ENCODE peak calls at places on chromosomes 2 and 18, in six cellular contexts. L is endodermal cell, A is body of pancreas, T is A549, H is transverse colon, I is GM23338. U is an unnamed sample.

GRCh38 chr2:102783506-102784189 is 21.8 kb downstream of the TMEM182 start:
- DNase-seq in I (no peak), A (no peak), T (no peak), L (no peak), H (no peak), U (no peak)

GRCh38 chr2:102093662-102094061 is 48.9 kb upstream of the IL1R1 start:
- DNase-seq in I (no peak), H (no peak), A (no peak), L (no peak), T (no peak), U (no peak)

GRCh38 chr2:197706839-197707207 is 1.7 kb downstream of the MARS2 start:
- DNase-seq in I (no peak), H (no peak), T (no peak), L (peak; percentile 56), A (no peak), U (no peak)

GRCh38 chr2:219155054-219155644 is 5.5 kb downstream of the NHEJ1 start:
- DNase-seq in H (peak; percentile 25), A (peak; percentile 67), L (peak; percentile 64), T (peak; percentile 64), I (peak; percentile 94), U (peak; percentile 52)

GRCh38 chr2:186349508-186349907 is 136.6 kb upstream of the ZC3H15 start:
- DNase-seq in I (no peak), H (no peak), L (no peak), A (no peak), T (peak; percentile 0), U (peak; percentile 87)

GRCh38 chr2:10269291-10269690 is 33.4 kb upstream of the HPCAL1 start:
- DNase-seq in I (no peak), H (peak; percentile 6), A (no peak), L (peak; percentile 17), T (no peak), U (no peak)

GRCh38 chr18:25453556-25454269 is 101.7 kb upstream of the ZNF521 start:
- DNase-seq in H (no peak), L (no peak), A (no peak), T (no peak), I (no peak), U (no peak)

GRCh38 chr18:23204589-23205235 is 69.4 kb downstream of the CABLES1 start:
- DNase-seq in T (no peak), I (no peak), H (no peak), L (no peak), A (no peak), U (no peak)

GRCh38 chr18:156514-157230 is 1.7 kb upstream of the USP14 start:
- DNase-seq in L (no peak), H (no peak), A (no peak), I (no peak), T (no peak), U (no peak)

GRCh38 chr2:185522472-185522871 is 216.1 kb upstream of the FSIP2 start:
- DNase-seq in L (no peak), T (no peak), A (no peak), I (peak; percentile 22), H (no peak), U (no peak)

GRCh38 chr2:56132138-56132537 is 51.7 kb upstream of the CCDC85A start:
- DNase-seq in T (peak; percentile 49), I (peak; percentile 61), H (no peak), L (no peak), A (no peak), U (peak; percentile 6)

DNA sequence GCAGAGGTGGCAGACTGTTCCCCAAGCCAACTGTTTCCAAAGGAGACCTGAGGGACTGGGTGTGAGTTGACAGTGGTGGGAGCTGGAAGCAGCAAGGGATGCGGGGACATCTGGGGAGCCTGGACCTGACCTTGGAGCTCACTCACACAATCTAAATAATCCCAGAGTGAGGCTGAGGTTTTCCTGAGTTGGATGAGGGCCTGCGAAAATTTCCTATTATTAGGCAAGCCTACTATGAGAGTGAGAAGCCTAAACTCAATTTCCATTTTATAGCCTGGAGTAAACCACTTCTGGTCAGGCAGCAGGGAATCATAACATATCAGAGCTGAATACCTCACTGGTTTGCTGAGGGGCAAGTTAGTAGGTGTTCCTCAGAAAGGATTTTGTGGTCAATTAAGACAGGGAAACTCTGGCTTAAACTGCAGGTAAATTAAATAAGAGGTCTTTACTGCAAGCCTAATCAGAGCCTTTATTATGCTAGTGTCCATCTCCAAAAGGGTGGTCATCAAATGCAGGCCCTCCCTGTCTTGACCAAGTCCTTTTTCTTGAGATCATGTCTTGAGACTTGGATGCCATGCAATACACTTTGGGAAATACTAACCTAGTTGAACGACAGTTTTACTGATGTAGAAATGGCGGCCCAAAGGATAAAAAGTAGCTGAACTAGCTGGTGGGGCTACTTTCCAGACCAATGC is 1.7 kb upstream of the COX5B start:
- DNase-seq in H (no peak), L (no peak), I (no peak), A (no peak), T (no peak), U (no peak)
- H3K4me3 ChIP-seq in H (no peak overlapping the region), L (no peak overlapping the region), I (no peak overlapping the region), A (no peak overlapping the region), T (no peak overlapping the region), U (no peak overlapping the region)

DNA sequence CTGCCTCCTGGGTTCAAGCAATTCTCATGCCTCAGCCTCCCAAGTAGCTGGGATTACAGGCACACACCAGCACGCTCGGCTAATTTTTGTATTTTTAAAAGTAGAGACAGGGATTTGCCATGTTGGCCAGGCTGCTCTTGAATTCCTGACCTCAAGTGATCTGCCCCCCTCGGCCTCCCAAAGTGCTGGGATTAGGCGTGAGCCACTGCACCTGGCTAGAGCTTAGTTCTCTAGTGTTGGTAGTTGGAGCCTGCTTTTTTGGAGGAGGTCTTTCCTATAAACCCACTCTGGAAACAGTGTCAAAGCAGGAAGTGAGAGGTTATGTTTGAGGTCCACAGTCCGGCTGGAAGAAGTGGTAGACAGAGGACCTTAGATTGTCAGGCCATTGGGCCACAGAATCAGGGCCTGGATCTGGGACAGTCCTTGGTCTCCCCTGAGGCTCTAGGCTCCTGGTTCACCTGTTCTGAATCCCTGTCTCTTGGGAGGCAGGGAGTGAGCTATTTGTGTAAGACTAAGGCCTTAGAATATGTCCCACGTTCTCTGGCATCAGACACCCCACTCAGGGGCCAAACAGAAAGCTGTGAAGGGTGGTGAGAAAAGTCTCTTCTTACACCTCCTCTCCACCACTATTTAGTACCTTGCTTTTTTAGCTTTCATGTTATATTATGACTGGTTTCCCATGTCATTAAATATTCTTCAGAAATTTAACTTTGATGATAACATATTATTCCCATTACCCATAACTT is 34.5 kb downstream of the PCBP1 start:
- DNase-seq in T (no peak), L (peak; percentile 71), I (no peak), A (no peak), H (no peak), U (no peak)
- H3K27ac ChIP-seq in T (no peak overlapping the region), L (peak overlapping the region; percentile 40), I (peak overlapping the region; percentile 81), A (no peak overlapping the region), H (peak overlapping the region; percentile 58), U (no peak overlapping the region)

GRCh38 chr2:64654063-64654811 is 524 bp upstream of the SERTAD2 start:
- DNase-seq in L (peak; percentile 92), A (peak; percentile 87), I (peak; percentile 76), H (peak; percentile 78), T (peak; percentile 62), U (peak; percentile 73)

GRCh38 chr2:64655873-64656272 is 2.2 kb upstream of the SERTAD2 start:
- DNase-seq in T (no peak), H (no peak), A (no peak), I (no peak), L (no peak), U (no peak)

GRCh38 chr2:64653174-64654062 is at the start of gene SERTAD2:
- DNase-seq in T (peak; percentile 82), L (peak; percentile 94), A (peak; percentile 92), H (peak; percentile 91), I (peak; percentile 81), U (peak; percentile 72)

GRCh38 chr2:64656379-64656778 is 2.7 kb upstream of the SERTAD2 start:
- DNase-seq in I (no peak), T (no peak), L (no peak), A (no peak), H (no peak), U (no peak)

GRCh38 chr2:64654993-64655666 is 1.4 kb upstream of the SERTAD2 start:
- DNase-seq in T (peak; percentile 56), L (no peak), A (no peak), H (no peak), I (no peak), U (no peak)
- H3K4me3 ChIP-seq in T (peak overlapping the region; percentile 80), L (peak overlapping the region; percentile 89), A (peak overlapping the region; percentile 48), H (no peak overlapping the region), I (peak overlapping the region; percentile 89), U (no peak overlapping the region)

GRCh38 chr2:157788201-157788600 is 87.9 kb downstream of the ACVR1 start:
- DNase-seq in I (no peak), A (no peak), L (no peak), T (no peak), H (no peak), U (no peak)

GRCh38 chr2:157789161-157789720 is 86.9 kb downstream of the ACVR1 start:
- DNase-seq in H (no peak), I (no peak), T (no peak), A (no peak), L (no peak), U (no peak)

GRCh38 chr2:157786663-157787363 is 89.3 kb downstream of the ACVR1 start:
- DNase-seq in H (no peak), A (no peak), I (no peak), T (no peak), L (no peak), U (no peak)

GRCh38 chr2:157785866-157786662 is 90.1 kb downstream of the ACVR1 start:
- DNase-seq in H (no peak), T (no peak), A (no peak), I (no peak), L (no peak), U (no peak)

DNA sequence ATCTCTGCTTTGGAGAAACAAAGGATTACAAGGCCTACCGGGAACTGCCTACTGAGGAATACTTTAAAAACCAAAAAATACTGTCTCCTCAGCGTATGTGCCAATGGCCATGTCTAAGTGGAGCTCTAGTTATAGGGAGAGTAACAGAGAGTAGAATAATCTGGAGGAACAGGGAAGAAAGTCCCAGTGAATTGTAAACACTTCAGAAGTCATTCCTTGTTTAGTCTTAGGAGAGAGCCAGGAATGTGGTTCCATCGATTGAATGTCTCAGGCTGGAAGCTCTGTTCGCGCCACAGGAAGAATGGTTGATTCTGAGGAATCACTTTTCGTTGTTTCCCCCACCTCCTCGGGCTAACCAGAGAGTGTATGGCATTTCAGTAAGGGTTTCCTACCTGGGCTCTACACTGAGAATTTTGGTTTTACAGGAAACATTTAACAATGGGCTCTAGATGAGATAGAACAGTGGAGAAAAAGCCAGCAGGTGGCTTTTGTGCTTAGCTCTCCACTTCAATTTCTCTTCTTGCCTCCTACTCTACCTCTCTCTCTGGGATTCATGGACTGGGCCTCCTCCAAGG is 88.7 kb downstream of the ACVR1 start:
- DNase-seq in A (no peak), H (no peak), T (no peak), L (no peak), I (peak; percentile 43), U (no peak)
- H3K27ac ChIP-seq in A (no peak overlapping the region), H (no peak overlapping the region), T (no peak overlapping the region), L (no peak overlapping the region), I (peak overlapping the region; percentile 35), U (no peak overlapping the region)